ENCODE peak calls at places on chromosomes 3 and 15, in nine cellular contexts. One of them, this sample, is unnamed.
A peak's percentile ranks its signal among the peaks of the same experiment; 100 is the strongest.

GRCh38 chr3:45188714-45189659 is 37.1 kb downstream of the TMEM158 start:
- DNase-seq in left lung: no peak
- DNase-seq in IMR-90: peak; percentile 28
- DNase-seq in choroid plexus epithelial cell: no peak
- DNase-seq in mucosa of descending colon: no peak
- DNase-seq in lung: no peak
- DNase-seq in fibroblast of villous mesenchyme: peak; percentile 72
- DNase-seq in tibial artery: no peak
- DNase-seq in endodermal cell: no peak
- DNase-seq in this sample: no peak

GRCh38 chr3:170539886-170540285 is 46.0 kb downstream of the SLC7A14 start:
- DNase-seq in left lung: no peak
- DNase-seq in IMR-90: no peak
- DNase-seq in choroid plexus epithelial cell: no peak
- DNase-seq in mucosa of descending colon: no peak
- DNase-seq in lung: no peak
- DNase-seq in fibroblast of villous mesenchyme: no peak
- DNase-seq in tibial artery: no peak
- DNase-seq in endodermal cell: no peak
- DNase-seq in this sample: no peak

GRCh38 chr3:8182904-8183303 is 318.7 kb upstream of the LMCD1 start:
- DNase-seq in left lung: no peak
- DNase-seq in IMR-90: no peak
- DNase-seq in choroid plexus epithelial cell: no peak
- DNase-seq in mucosa of descending colon: no peak
- DNase-seq in lung: no peak
- DNase-seq in fibroblast of villous mesenchyme: no peak
- DNase-seq in tibial artery: no peak
- DNase-seq in endodermal cell: no peak
- DNase-seq in this sample: no peak

GRCh38 chr3:114597012-114597411 is 303.2 kb downstream of the TIGIT start:
- DNase-seq in left lung: no peak
- DNase-seq in IMR-90: no peak
- DNase-seq in choroid plexus epithelial cell: peak; percentile 12
- DNase-seq in mucosa of descending colon: no peak
- DNase-seq in lung: no peak
- DNase-seq in fibroblast of villous mesenchyme: no peak
- DNase-seq in tibial artery: no peak
- DNase-seq in endodermal cell: no peak
- DNase-seq in this sample: no peak

GRCh38 chr3:152402698-152403456 is 134.1 kb downstream of the MBNL1 start:
- DNase-seq in left lung: no peak
- DNase-seq in IMR-90: peak; percentile 24
- DNase-seq in choroid plexus epithelial cell: peak; percentile 44
- DNase-seq in mucosa of descending colon: no peak
- DNase-seq in lung: no peak
- DNase-seq in fibroblast of villous mesenchyme: no peak
- DNase-seq in tibial artery: no peak
- DNase-seq in endodermal cell: no peak
- DNase-seq in this sample: no peak

GRCh38 chr3:64344721-64345207 is 119.5 kb upstream of the PRICKLE2 start:
- DNase-seq in left lung: no peak
- DNase-seq in IMR-90: peak; percentile 85
- DNase-seq in choroid plexus epithelial cell: peak; percentile 84
- DNase-seq in mucosa of descending colon: no peak
- DNase-seq in lung: no peak
- DNase-seq in fibroblast of villous mesenchyme: peak; percentile 93
- DNase-seq in tibial artery: no peak
- DNase-seq in endodermal cell: peak; percentile 92
- DNase-seq in this sample: no peak

GRCh38 chr3:189349772-189350171 is 178.0 kb downstream of the TPRG1 start:
- DNase-seq in left lung: no peak
- DNase-seq in IMR-90: no peak
- DNase-seq in choroid plexus epithelial cell: no peak
- DNase-seq in mucosa of descending colon: no peak
- DNase-seq in lung: no peak
- DNase-seq in fibroblast of villous mesenchyme: no peak
- DNase-seq in tibial artery: no peak
- DNase-seq in endodermal cell: no peak
- DNase-seq in this sample: no peak

GRCh38 chr3:4828279-4829030 is 150.8 kb upstream of the BHLHE40 start:
- DNase-seq in left lung: peak; percentile 81
- DNase-seq in IMR-90: peak; percentile 31
- DNase-seq in choroid plexus epithelial cell: peak; percentile 46
- DNase-seq in mucosa of descending colon: no peak
- DNase-seq in lung: no peak
- DNase-seq in fibroblast of villous mesenchyme: peak; percentile 61
- DNase-seq in tibial artery: peak; percentile 74
- DNase-seq in endodermal cell: no peak
- DNase-seq in this sample: no peak

GRCh38 chr3:184229424-184230080 is at the start of gene VWA5B2:
- DNase-seq in left lung: peak; percentile 86
- DNase-seq in IMR-90: peak; percentile 18
- DNase-seq in choroid plexus epithelial cell: peak; percentile 14
- DNase-seq in mucosa of descending colon: peak; percentile 68
- DNase-seq in lung: no peak
- DNase-seq in fibroblast of villous mesenchyme: peak; percentile 19
- DNase-seq in tibial artery: no peak
- DNase-seq in endodermal cell: peak; percentile 90
- DNase-seq in this sample: no peak

GRCh38 chr15:77851696-77852095 is 219.0 kb upstream of the LINGO1 start:
- DNase-seq in left lung: no peak
- DNase-seq in IMR-90: no peak
- DNase-seq in choroid plexus epithelial cell: no peak
- DNase-seq in mucosa of descending colon: no peak
- DNase-seq in lung: no peak
- DNase-seq in fibroblast of villous mesenchyme: no peak
- DNase-seq in tibial artery: peak; percentile 34
- DNase-seq in endodermal cell: peak; percentile 23
- DNase-seq in this sample: peak; percentile 36

GRCh38 chr15:99361541-99362185 is 110.4 kb downstream of the LRRC28 start:
- DNase-seq in left lung: no peak
- DNase-seq in IMR-90: peak; percentile 42
- DNase-seq in choroid plexus epithelial cell: peak; percentile 59
- DNase-seq in mucosa of descending colon: no peak
- DNase-seq in lung: no peak
- DNase-seq in fibroblast of villous mesenchyme: peak; percentile 44
- DNase-seq in tibial artery: no peak
- DNase-seq in endodermal cell: no peak
- DNase-seq in this sample: no peak

GRCh38 chr15:33277689-33278088 is 33.1 kb upstream of the RYR3 start:
- DNase-seq in left lung: no peak
- DNase-seq in IMR-90: no peak
- DNase-seq in choroid plexus epithelial cell: no peak
- DNase-seq in mucosa of descending colon: no peak
- DNase-seq in lung: no peak
- DNase-seq in fibroblast of villous mesenchyme: no peak
- DNase-seq in tibial artery: no peak
- DNase-seq in endodermal cell: no peak
- DNase-seq in this sample: no peak

GRCh38 chr3:151210676-151211381 is 7.8 kb upstream of the GPR171 start:
- DNase-seq in left lung: no peak
- DNase-seq in IMR-90: no peak
- DNase-seq in choroid plexus epithelial cell: peak; percentile 69
- DNase-seq in mucosa of descending colon: no peak
- DNase-seq in lung: no peak
- DNase-seq in fibroblast of villous mesenchyme: peak; percentile 33
- DNase-seq in tibial artery: no peak
- DNase-seq in endodermal cell: no peak
- DNase-seq in this sample: no peak

GRCh38 chr3:79947469-79947868 is 179.7 kb upstream of the ROBO1 start:
- DNase-seq in left lung: no peak
- DNase-seq in IMR-90: no peak
- DNase-seq in choroid plexus epithelial cell: peak; percentile 52
- DNase-seq in mucosa of descending colon: no peak
- DNase-seq in lung: no peak
- DNase-seq in fibroblast of villous mesenchyme: no peak
- DNase-seq in tibial artery: no peak
- DNase-seq in endodermal cell: no peak
- DNase-seq in this sample: no peak

GRCh38 chr3:46293991-46294833 is 52.0 kb downstream of the CCR3 start:
- DNase-seq in left lung: no peak
- DNase-seq in IMR-90: no peak
- DNase-seq in choroid plexus epithelial cell: no peak
- DNase-seq in mucosa of descending colon: no peak
- DNase-seq in lung: no peak
- DNase-seq in fibroblast of villous mesenchyme: no peak
- DNase-seq in tibial artery: no peak
- DNase-seq in endodermal cell: no peak
- DNase-seq in this sample: no peak

GRCh38 chr15:65836665-65837064 is 32.6 kb upstream of the RAB11A start:
- DNase-seq in left lung: no peak
- DNase-seq in IMR-90: no peak
- DNase-seq in choroid plexus epithelial cell: no peak
- DNase-seq in mucosa of descending colon: no peak
- DNase-seq in lung: no peak
- DNase-seq in fibroblast of villous mesenchyme: no peak
- DNase-seq in tibial artery: no peak
- DNase-seq in endodermal cell: peak; percentile 85
- DNase-seq in this sample: no peak
- TF ChIP-seq CTCF in left lung: no peak
- TF ChIP-seq CTCF in IMR-90: no peak
- TF ChIP-seq CTCF in choroid plexus epithelial cell: peak; percentile 31
- TF ChIP-seq CTCF in mucosa of descending colon: no peak
- TF ChIP-seq CTCF in lung: no peak
- TF ChIP-seq CTCF in fibroblast of villous mesenchyme: peak; percentile 25
- TF ChIP-seq CTCF in tibial artery: no peak
- TF ChIP-seq CTCF in endodermal cell: peak; percentile 74
- TF ChIP-seq CTCF in this sample: peak; percentile 31

GRCh38 chr3:97821810-97822775 is at the start of gene CRYBG3:
- DNase-seq in left lung: peak; percentile 96
- DNase-seq in IMR-90: peak; percentile 75
- DNase-seq in choroid plexus epithelial cell: peak; percentile 83
- DNase-seq in mucosa of descending colon: peak; percentile 89
- DNase-seq in lung: peak; percentile 80
- DNase-seq in fibroblast of villous mesenchyme: peak; percentile 72
- DNase-seq in tibial artery: peak; percentile 91
- DNase-seq in endodermal cell: peak; percentile 89
- DNase-seq in this sample: peak; percentile 89
- TF ChIP-seq CTCF in left lung: no peak
- TF ChIP-seq CTCF in IMR-90: peak; percentile 31
- TF ChIP-seq CTCF in choroid plexus epithelial cell: peak; percentile 48
- TF ChIP-seq CTCF in mucosa of descending colon: no peak
- TF ChIP-seq CTCF in lung: no peak
- TF ChIP-seq CTCF in fibroblast of villous mesenchyme: peak; percentile 46
- TF ChIP-seq CTCF in tibial artery: no peak
- TF ChIP-seq CTCF in endodermal cell: peak; percentile 55
- TF ChIP-seq CTCF in this sample: peak; percentile 74

GRCh38 chr3:169137943-169138342 is 525.6 kb downstream of the MECOM start:
- DNase-seq in left lung: no peak
- DNase-seq in IMR-90: no peak
- DNase-seq in choroid plexus epithelial cell: no peak
- DNase-seq in mucosa of descending colon: no peak
- DNase-seq in lung: no peak
- DNase-seq in fibroblast of villous mesenchyme: no peak
- DNase-seq in tibial artery: no peak
- DNase-seq in endodermal cell: no peak
- DNase-seq in this sample: no peak

GRCh38 chr3:169131695-169132464 is 531.6 kb downstream of the MECOM start:
- DNase-seq in left lung: no peak
- DNase-seq in IMR-90: no peak
- DNase-seq in choroid plexus epithelial cell: no peak
- DNase-seq in mucosa of descending colon: no peak
- DNase-seq in lung: no peak
- DNase-seq in fibroblast of villous mesenchyme: no peak
- DNase-seq in tibial artery: no peak
- DNase-seq in endodermal cell: no peak
- DNase-seq in this sample: no peak

GRCh38 chr3:169137076-169137475 is 526.4 kb downstream of the MECOM start:
- DNase-seq in left lung: no peak
- DNase-seq in IMR-90: no peak
- DNase-seq in choroid plexus epithelial cell: no peak
- DNase-seq in mucosa of descending colon: no peak
- DNase-seq in lung: no peak
- DNase-seq in fibroblast of villous mesenchyme: no peak
- DNase-seq in tibial artery: no peak
- DNase-seq in endodermal cell: no peak
- DNase-seq in this sample: no peak

GRCh38 chr3:169134194-169134593 is 529.3 kb downstream of the MECOM start:
- DNase-seq in left lung: no peak
- DNase-seq in IMR-90: no peak
- DNase-seq in choroid plexus epithelial cell: no peak
- DNase-seq in mucosa of descending colon: no peak
- DNase-seq in lung: no peak
- DNase-seq in fibroblast of villous mesenchyme: no peak
- DNase-seq in tibial artery: no peak
- DNase-seq in endodermal cell: no peak
- DNase-seq in this sample: no peak

DNA sequence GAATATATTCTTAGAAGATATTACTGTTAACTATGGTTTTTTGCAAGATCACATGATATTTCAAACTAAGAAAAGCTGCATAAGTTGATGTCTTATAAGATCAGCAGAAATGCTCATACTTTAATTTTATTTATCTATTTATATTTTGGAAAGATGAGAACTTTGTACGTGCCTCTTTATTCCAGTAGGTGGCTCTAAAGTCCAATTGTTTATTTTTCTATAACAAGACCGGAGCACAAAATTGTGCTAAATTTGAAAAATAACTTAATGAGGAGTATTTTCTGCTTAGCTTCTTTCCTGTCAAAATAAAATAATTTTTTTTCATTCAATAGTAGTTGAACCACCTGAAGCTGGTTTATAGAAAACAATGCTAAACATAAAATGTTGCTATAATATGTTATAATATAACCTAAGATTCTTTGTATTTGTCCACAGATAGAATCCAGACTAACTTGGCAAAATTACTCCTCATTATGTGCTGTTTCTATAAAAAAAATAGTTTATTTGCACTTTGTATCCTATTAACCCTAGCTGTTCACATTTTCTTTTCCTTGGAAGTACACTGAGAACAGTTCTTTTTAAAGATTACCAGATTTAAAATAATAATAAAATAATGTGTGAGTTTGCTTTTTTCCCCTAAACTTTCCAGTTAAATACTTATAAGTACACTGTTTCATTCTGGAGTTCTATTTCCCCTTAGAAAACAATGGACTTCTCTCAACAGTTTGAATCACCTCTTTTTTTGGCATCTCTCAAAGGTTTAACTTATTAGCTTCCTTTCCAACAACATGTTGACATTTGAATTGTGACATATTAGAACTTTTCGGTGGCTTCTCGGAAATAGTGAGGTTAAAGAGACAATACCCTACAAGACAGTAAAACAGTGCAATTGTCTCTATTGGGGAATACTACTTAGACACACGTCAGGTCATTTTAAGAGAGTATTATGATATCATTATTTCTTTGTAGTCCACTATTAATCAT is 530.0 kb downstream of the MECOM start:
- DNase-seq in left lung: no peak
- DNase-seq in IMR-90: peak; percentile 31
- DNase-seq in choroid plexus epithelial cell: peak; percentile 62
- DNase-seq in mucosa of descending colon: no peak
- DNase-seq in lung: no peak
- DNase-seq in fibroblast of villous mesenchyme: peak; percentile 37
- DNase-seq in tibial artery: no peak
- DNase-seq in endodermal cell: no peak
- DNase-seq in this sample: no peak
- TF ChIP-seq CTCF in left lung: no peak
- TF ChIP-seq CTCF in IMR-90: peak; percentile 63
- TF ChIP-seq CTCF in choroid plexus epithelial cell: peak; percentile 54
- TF ChIP-seq CTCF in mucosa of descending colon: no peak
- TF ChIP-seq CTCF in lung: no peak
- TF ChIP-seq CTCF in fibroblast of villous mesenchyme: peak; percentile 52
- TF ChIP-seq CTCF in tibial artery: peak; percentile 22
- TF ChIP-seq CTCF in endodermal cell: peak; percentile 61
- TF ChIP-seq CTCF in this sample: peak; percentile 86

GRCh38 chr3:110783541-110783940 is 288.1 kb upstream of the NECTIN3 start:
- DNase-seq in left lung: no peak
- DNase-seq in IMR-90: no peak
- DNase-seq in choroid plexus epithelial cell: no peak
- DNase-seq in mucosa of descending colon: no peak
- DNase-seq in lung: no peak
- DNase-seq in fibroblast of villous mesenchyme: no peak
- DNase-seq in tibial artery: no peak
- DNase-seq in endodermal cell: no peak
- DNase-seq in this sample: no peak
- TF ChIP-seq CTCF in left lung: no peak
- TF ChIP-seq CTCF in IMR-90: no peak
- TF ChIP-seq CTCF in choroid plexus epithelial cell: no peak
- TF ChIP-seq CTCF in mucosa of descending colon: no peak
- TF ChIP-seq CTCF in lung: no peak
- TF ChIP-seq CTCF in fibroblast of villous mesenchyme: no peak
- TF ChIP-seq CTCF in tibial artery: no peak
- TF ChIP-seq CTCF in endodermal cell: no peak
- TF ChIP-seq CTCF in this sample: no peak